ENCODE peak calls at places on chromosomes 11 and 22, in nine cellular contexts. N is ovary, O is keratinocyte, Q is pancreas, K is PC-9, Y is neural progenitor cell, G is astrocyte of the spinal cord, D is transverse colon, I is IMR-90. H is an unnamed sample.

GRCh38 chr11:79783833-79784232 is 343.0 kb upstream of the TENM4 start:
- DNase-seq in G (no peak), N (no peak), O (no peak), Q (no peak), Y (no peak), I (no peak), D (no peak), K (no peak), H (no peak)

GRCh38 chr11:78555592-78555991 is 19.1 kb downstream of the NARS2 start:
- DNase-seq in D (no peak), Y (no peak), N (no peak), G (no peak), O (no peak), I (no peak), Q (no peak), K (no peak), H (no peak)

GRCh38 chr22:32080904-32081303 is 37.8 kb downstream of the SLC5A1 start:
- DNase-seq in G (peak), K (peak), N (no peak), Y (peak), O (peak), I (peak), Q (peak), D (peak), H (peak)

GRCh38 chr11:109033627-109034340 is 368.9 kb downstream of the DDX10 start:
- DNase-seq in Y (no peak), D (no peak), G (peak), Q (no peak), K (no peak), I (peak), O (peak), N (no peak), H (peak)

GRCh38 chr11:112162761-112163669 is 879 bp downstream of the IL18 start:
- DNase-seq in O (no peak), Q (no peak), I (peak), D (no peak), Y (no peak), G (peak), N (no peak), K (peak), H (peak)

GRCh38 chr11:129766858-129767604 is 48.6 kb upstream of the TMEM45B start:
- DNase-seq in D (peak), N (no peak), K (no peak), Y (peak), O (no peak), G (peak), Q (no peak), I (peak), H (peak)

GRCh38 chr11:34292546-34292945 is 65.3 kb downstream of the ABTB2 start:
- DNase-seq in Y (no peak), D (no peak), O (no peak), G (no peak), N (no peak), I (no peak), Q (no peak), K (no peak), H (no peak)

GRCh38 chr11:37718431-37718999 is 1120.5 kb upstream of the RAG2 start:
- DNase-seq in O (no peak), Q (no peak), I (no peak), D (no peak), Y (no peak), N (no peak), G (no peak), K (no peak), H (no peak)

GRCh38 chr11:12506502-12506921 is 129.1 kb downstream of the PARVA start:
- DNase-seq in K (no peak), Y (no peak), N (no peak), Q (no peak), O (no peak), D (no peak), I (peak), G (peak), H (peak)

GRCh38 chr11:119616586-119617342 is 112.2 kb downstream of the NECTIN1 start:
- DNase-seq in K (no peak), Q (no peak), N (no peak), Y (no peak), I (no peak), D (no peak), O (no peak), G (no peak), H (peak)

GRCh38 chr22:38490915-38491314 is 15.2 kb downstream of the DDX17 start:
- DNase-seq in D (peak), I (peak), Y (no peak), O (no peak), N (peak), G (peak), Q (peak), K (peak), H (peak)

GRCh38 chr11:73729594-73730206 is 31.2 kb downstream of the RAB6A start:
- DNase-seq in I (no peak), G (no peak), K (no peak), N (no peak), Y (peak), D (no peak), Q (no peak), O (no peak), H (no peak)

GRCh38 chr11:20261526-20261925 is 101.3 kb upstream of the DBX1 start:
- DNase-seq in Y (no peak), G (no peak), O (no peak), I (peak), K (no peak), D (no peak), N (no peak), Q (no peak), H (no peak)

GRCh38 chr11:84857746-84858145 is 769.4 kb downstream of the DLG2 start:
- DNase-seq in K (no peak), Q (no peak), Y (no peak), N (no peak), D (no peak), I (peak), G (no peak), O (no peak), H (no peak)

GRCh38 chr11:11987503-11988022 is 20.9 kb downstream of the DKK3 start:
- DNase-seq in O (no peak), Q (no peak), K (peak), I (peak), D (no peak), Y (no peak), N (no peak), G (peak), H (peak)

GRCh38 chr11:27795955-27796861 is 96.0 kb upstream of the BDNF start:
- DNase-seq in I (peak), N (no peak), O (no peak), K (no peak), G (peak), Y (peak), D (peak), Q (no peak), H (no peak)

GRCh38 chr11:35073691-35074382 is 65.1 kb upstream of the CD44 start:
- DNase-seq in N (no peak), G (no peak), Q (no peak), Y (no peak), O (no peak), D (no peak), K (no peak), I (peak), H (no peak)

GRCh38 chr11:126949066-126949945 is 51.3 kb downstream of the KIRREL3 start:
- DNase-seq in I (peak), K (no peak), O (no peak), G (peak), Q (no peak), Y (peak), N (no peak), D (no peak), H (no peak)

GRCh38 chr22:42013385-42013784 is 14.8 kb downstream of the WBP2NL start:
- DNase-seq in K (no peak), Q (no peak), N (no peak), O (no peak), I (no peak), Y (no peak), G (no peak), D (no peak), H (no peak)
- H3K4me3 ChIP-seq in K (no peak), Q (no peak), N (no peak), O (no peak), I (no peak), Y (no peak), G (no peak), D (no peak), H (no peak)

GRCh38 chr11:123000721-123001120 is 19.1 kb upstream of the BSX start:
- DNase-seq in I (no peak), K (no peak), O (no peak), N (no peak), Q (no peak), G (no peak), Y (no peak), D (no peak), H (no peak)
- TF ChIP-seq CTCF in I (no peak), K (no peak), O (no peak), N (no peak), Q (no peak), G (no peak), Y (no peak), D (no peak), H (no peak)

GRCh38 chr11:111097191-111097590 is 148.3 kb upstream of the POU2AF2 start:
- DNase-seq in I (peak), Q (peak), K (peak), Y (peak), N (peak), D (peak), G (peak), O (no peak), H (peak)
- H3K4me3 ChIP-seq in I (peak), Q (no peak), K (peak), Y (no peak), N (no peak), D (peak), G (peak), O (no peak), H (peak)

DNA sequence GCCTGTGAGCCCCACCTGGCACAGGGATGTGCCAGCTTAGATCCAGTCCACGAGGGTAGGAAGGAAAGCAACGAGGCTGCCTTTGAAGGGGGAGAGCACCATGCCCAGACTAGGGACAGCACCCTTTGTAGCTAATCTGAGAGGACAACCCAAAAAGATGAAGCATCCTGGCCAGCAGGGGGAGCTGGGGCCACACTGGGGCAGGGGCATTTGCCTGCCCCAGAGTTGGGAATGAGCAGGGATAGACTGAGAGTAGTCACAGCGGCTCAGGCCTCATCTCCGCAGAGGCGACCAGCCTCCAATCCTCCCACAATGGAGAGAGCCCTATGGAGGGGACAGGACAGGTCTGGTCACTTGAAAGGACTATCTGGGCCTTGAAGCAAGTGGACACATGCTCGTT is 16.4 kb downstream of the LMO1 start:
- DNase-seq in Q (peak), G (no peak), N (no peak), I (no peak), Y (no peak), K (no peak), O (no peak), D (peak), H (no peak)
- TF ChIP-seq CTCF in Q (peak), G (peak), N (no peak), I (peak), Y (peak), K (peak), O (peak), D (peak), H (peak)

DNA sequence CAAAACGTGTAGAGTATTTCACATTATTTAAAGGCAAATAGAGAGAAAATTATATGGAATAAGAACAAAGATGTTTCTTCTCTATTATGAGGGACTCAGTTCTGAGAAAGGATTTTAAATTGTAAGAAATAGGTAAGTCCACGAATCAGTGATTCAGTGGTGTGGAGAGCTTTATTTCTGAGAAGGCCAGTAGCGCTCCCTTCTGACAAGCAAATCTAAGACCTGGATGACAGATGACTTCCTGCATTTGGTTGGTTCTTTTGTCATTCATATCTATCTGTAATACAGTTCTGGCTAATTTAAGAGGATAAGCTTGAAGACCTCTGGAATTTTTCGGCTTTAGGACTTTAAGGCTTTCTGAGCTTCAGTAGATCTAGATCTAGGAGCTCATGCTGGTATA is 7.0 kb downstream of the CD3E start:
- DNase-seq in G (no peak), K (no peak), Y (no peak), Q (no peak), N (no peak), D (no peak), O (no peak), I (no peak), H (no peak)
- H3K4me3 ChIP-seq in G (no peak), K (no peak), Y (no peak), Q (no peak), N (no peak), D (no peak), O (no peak), I (no peak), H (no peak)

GRCh38 chr22:19360300-19360792 is 68.8 kb upstream of the CLTCL1 start:
- DNase-seq in N (no peak), I (no peak), Y (no peak), O (no peak), K (no peak), Q (no peak), G (no peak), D (no peak), H (no peak)
- TF ChIP-seq CTCF in N (no peak), I (no peak), Y (no peak), O (no peak), K (no peak), Q (no peak), G (no peak), D (no peak), H (no peak)

GRCh38 chr11:64916848-64917662 is at the start of gene ATG2A:
- DNase-seq in Y (peak), O (peak), N (peak), K (peak), G (peak), I (peak), D (peak), Q (peak), H (peak)

GRCh38 chr11:64916040-64916847 is 765 bp downstream of the ATG2A start:
- DNase-seq in N (peak), D (peak), Q (peak), O (no peak), K (peak), G (no peak), Y (peak), I (peak), H (peak)

GRCh38 chr11:64918056-64918455 is 1.0 kb upstream of the ATG2A start:
- DNase-seq in Q (no peak), K (peak), O (no peak), D (no peak), N (peak), I (peak), G (peak), Y (peak), H (peak)

GRCh38 chr11:64919627-64920026 is 2.6 kb upstream of the ATG2A start:
- DNase-seq in Q (no peak), Y (no peak), N (no peak), O (no peak), K (no peak), G (no peak), I (no peak), D (no peak), H (no peak)

GRCh38 chr11:64917663-64917995 is 620 bp upstream of the ATG2A start:
- DNase-seq in N (no peak), D (no peak), G (no peak), Q (no peak), I (no peak), Y (peak), K (no peak), O (no peak), H (no peak)
- H3K4me3 ChIP-seq in N (peak), D (peak), G (peak), Q (peak), I (peak), Y (peak), K (peak), O (peak), H (peak)

DNA sequence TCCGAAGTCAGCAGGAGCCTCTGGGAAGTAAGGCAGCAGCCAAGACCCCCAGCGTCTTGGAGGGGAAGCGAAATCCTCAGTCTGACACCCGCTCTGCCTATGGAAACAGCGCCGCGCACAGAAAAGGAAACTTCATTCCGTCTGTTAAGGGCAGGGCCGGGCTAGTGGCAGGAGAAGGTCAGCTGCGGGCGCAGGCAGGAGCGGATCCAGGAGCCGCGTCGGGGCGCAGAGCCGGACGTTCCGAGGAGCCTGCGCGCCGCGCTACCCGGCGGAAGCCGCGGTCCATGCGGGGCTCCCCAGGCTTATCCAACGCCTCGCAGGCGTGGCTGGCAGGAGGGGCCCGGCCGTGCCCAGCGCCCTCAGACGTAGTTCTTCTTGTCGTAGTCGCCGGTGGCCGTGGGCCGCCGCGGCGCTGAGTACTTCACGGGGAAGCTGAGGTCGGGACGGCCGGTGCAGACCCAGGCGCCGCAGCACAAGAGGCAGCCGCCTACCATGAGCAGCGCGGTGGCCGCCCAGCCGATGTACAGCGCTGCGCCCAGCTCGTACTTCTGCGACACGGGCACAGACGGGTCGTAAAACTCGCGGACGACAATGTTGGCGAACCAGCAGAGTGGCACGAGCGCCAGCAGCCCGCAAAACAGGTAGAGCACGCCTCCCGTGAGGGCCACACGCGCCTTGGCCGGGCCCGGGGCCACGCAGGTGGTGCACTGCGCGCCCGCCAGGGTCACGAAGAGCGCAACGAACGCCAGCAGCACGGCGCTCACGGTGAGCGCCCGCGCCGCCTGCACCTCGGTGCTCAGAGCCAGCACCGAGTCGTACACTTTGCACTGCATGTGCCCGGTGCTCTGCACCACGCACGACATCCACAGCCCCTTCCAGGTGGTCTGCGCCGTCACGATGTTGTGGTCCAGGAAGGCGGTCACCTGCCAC is 705 bp downstream of the CLDN5 start:
- DNase-seq in G (peak), D (no peak), K (no peak), Y (peak), Q (no peak), N (no peak), O (no peak), I (peak), H (peak)
- TF ChIP-seq CTCF in G (no peak), D (no peak), K (no peak), Y (peak), Q (no peak), N (no peak), O (no peak), I (no peak), H (no peak)

GRCh38 chr22:34847072-34847471 is 218.9 kb upstream of the ISX start:
- DNase-seq in O (no peak), Q (no peak), N (no peak), I (no peak), D (no peak), Y (no peak), G (peak), K (no peak), H (no peak)

GRCh38 chr22:34841911-34842310 is 224.0 kb upstream of the ISX start:
- DNase-seq in I (no peak), Q (no peak), N (no peak), Y (no peak), K (no peak), D (no peak), G (no peak), O (no peak), H (no peak)

GRCh38 chr22:34842630-34843029 is 223.3 kb upstream of the ISX start:
- DNase-seq in G (no peak), O (no peak), I (no peak), N (no peak), Q (no peak), K (no peak), Y (peak), D (no peak), H (no peak)

GRCh38 chr22:34841321-34841901 is 224.5 kb upstream of the ISX start:
- DNase-seq in Y (peak), D (no peak), N (no peak), Q (no peak), O (no peak), I (no peak), G (peak), K (no peak), H (no peak)

DNA sequence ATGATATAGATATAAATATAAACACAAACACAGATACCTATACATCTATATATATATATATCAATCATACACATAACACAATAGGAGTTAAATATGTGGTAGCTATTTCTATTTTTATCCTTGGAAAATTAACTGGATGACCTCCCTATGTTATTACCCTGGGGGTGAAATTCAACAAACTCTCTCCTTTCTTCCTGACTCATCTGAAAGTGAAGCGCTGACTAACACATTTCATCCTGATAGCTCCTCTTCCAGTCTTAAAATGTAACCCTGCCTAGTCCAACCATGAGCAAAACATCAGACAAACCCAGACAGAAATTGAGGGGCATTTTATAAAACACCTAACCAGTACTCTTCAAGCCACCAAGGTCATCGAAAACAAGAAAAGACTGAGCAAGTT is 220.6 kb upstream of the ISX start:
- DNase-seq in O (no peak), K (no peak), Q (no peak), D (no peak), N (no peak), G (no peak), Y (no peak), I (no peak), H (no peak)
- H3K4me3 ChIP-seq in O (no peak), K (no peak), Q (no peak), D (no peak), N (no peak), G (no peak), Y (no peak), I (no peak), H (no peak)

GRCh38 chr11:66834943-66835342 is 8.3 kb upstream of the RCE1 start:
- DNase-seq in Y (no peak), K (no peak), O (no peak), Q (no peak), N (no peak), D (no peak), G (no peak), I (no peak), H (no peak)

GRCh38 chr11:66835762-66836405 is 7.4 kb upstream of the RCE1 start:
- DNase-seq in K (no peak), D (no peak), G (peak), I (peak), Y (no peak), N (no peak), Q (no peak), O (no peak), H (peak)

DNA sequence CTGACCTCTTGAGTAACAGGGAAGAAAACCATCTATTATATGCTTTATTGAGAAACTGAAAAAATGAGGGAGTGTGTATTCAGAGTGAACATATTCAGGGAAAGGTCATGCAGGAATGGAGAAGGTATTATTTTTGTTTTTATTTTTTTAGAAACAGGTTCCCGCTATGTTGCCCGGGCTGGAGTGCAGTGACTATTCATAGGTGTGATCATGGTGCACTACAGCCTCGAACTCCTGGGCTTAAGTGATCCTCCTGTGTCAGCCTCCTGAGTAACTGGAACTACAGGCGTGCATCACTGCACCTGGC is 8.7 kb upstream of the RCE1 start:
- DNase-seq in I (no peak), Q (no peak), K (no peak), G (no peak), Y (no peak), O (no peak), N (no peak), D (no peak), H (no peak)
- TF ChIP-seq CTCF in I (no peak), Q (no peak), K (peak), G (no peak), Y (no peak), O (no peak), N (no peak), D (no peak), H (no peak)